ENCODE peak calls at places on chromosomes 7 and 10, in five cellular contexts. S, G, Y, T and D are unnamed samples.
A peak's percentile ranks its signal among the peaks of the same experiment; 100 is the strongest.

GRCh38 chr10:131381576-131381975 is 70.1 kb upstream of the TCERG1L start:
- DNase-seq in S (no peak), G (no peak), Y (no peak), T (no peak), D (no peak)

GRCh38 chr7:78019457-78020130 is 221.0 kb downstream of the PHTF2 start:
- DNase-seq in S (peak; percentile 73), G (peak; percentile 95), Y (peak; percentile 65), T (peak; percentile 90), D (peak; percentile 85)

GRCh38 chr10:13453896-13454295 is 74.9 kb downstream of the BEND7 start:
- DNase-seq in S (no peak), G (no peak), Y (no peak), T (no peak), D (peak; percentile 49)

GRCh38 chr7:128155100-128155763 is 85.8 kb upstream of the LEP start:
- DNase-seq in S (no peak), G (no peak), Y (no peak), T (no peak), D (no peak)

GRCh38 chr7:18874875-18875274 is 242.6 kb downstream of the TWIST1 start:
- DNase-seq in S (no peak), G (no peak), Y (peak; percentile 35), T (no peak), D (no peak)

GRCh38 chr7:18829518-18830252 is 287.8 kb downstream of the TWIST1 start:
- DNase-seq in S (no peak), G (no peak), Y (peak; percentile 86), T (no peak), D (no peak)

GRCh38 chr10:96833220-96834001 is 1.3 kb downstream of the LCOR start:
- DNase-seq in S (peak; percentile 13), G (no peak), Y (no peak), T (peak; percentile 21), D (peak; percentile 42)

GRCh38 chr7:158074896-158075632 is 512.6 kb downstream of the PTPRN2 start:
- DNase-seq in S (no peak), G (peak; percentile 55), Y (no peak), T (no peak), D (no peak)

GRCh38 chr7:138186951-138187351 is 110.7 kb downstream of the AKR1D1 start:
- DNase-seq in S (no peak), G (no peak), Y (no peak), T (no peak), D (no peak)

GRCh38 chr10:120570418-120570817 is 113.4 kb downstream of the PLPP4 start:
- DNase-seq in S (no peak), G (no peak), Y (no peak), T (no peak), D (no peak)

GRCh38 chr10:79436066-79436849 is 9.2 kb downstream of the ZCCHC24 start:
- DNase-seq in S (no peak), G (peak; percentile 53), Y (no peak), T (no peak), D (peak; percentile 18)

GRCh38 chr7:4227105-4228010 is 454.7 kb upstream of the FOXK1 start:
- DNase-seq in S (no peak), G (peak; percentile 41), Y (no peak), T (no peak), D (no peak)

GRCh38 chr10:117249493-117250093 is 8.7 kb downstream of the SLC18A2 start:
- DNase-seq in S (no peak), G (no peak), Y (no peak), T (no peak), D (no peak)

GRCh38 chr7:28984631-28985030 is 26.5 kb upstream of the TRIL start:
- DNase-seq in S (no peak), G (no peak), Y (peak; percentile 90), T (no peak), D (no peak)

GRCh38 chr7:68760556-68760955 is 837.7 kb upstream of the AUTS2 start:
- DNase-seq in S (no peak), G (no peak), Y (peak; percentile 5), T (no peak), D (no peak)

GRCh38 chr10:22478555-22479334 is 133.4 kb downstream of the SPAG6 start:
- DNase-seq in S (no peak), G (no peak), Y (no peak), T (no peak), D (no peak)

GRCh38 chr10:24519950-24520349 is 203.7 kb downstream of the ARHGAP21 start:
- DNase-seq in S (no peak), G (no peak), Y (no peak), T (no peak), D (peak; percentile 49)

GRCh38 chr10:132535065-132535651 is 2.4 kb upstream of the INPP5A start:
- DNase-seq in S (no peak), G (no peak), Y (no peak), T (peak; percentile 12), D (no peak)

GRCh38 chr7:49783446-49783845 is 10.0 kb downstream of the VWC2 start:
- DNase-seq in S (no peak), G (no peak), Y (no peak), T (no peak), D (no peak)

GRCh38 chr10:110725809-110726641 is 81.9 kb downstream of the RBM20 start:
- DNase-seq in S (no peak), G (no peak), Y (peak; percentile 32), T (no peak), D (no peak)

GRCh38 chr7:128402346-128402745 is 7.4 kb downstream of the IMPDH1 start:
- DNase-seq in S (no peak), G (no peak), Y (no peak), T (no peak), D (no peak)

GRCh38 chr10:46006219-46006618 is 24.2 kb downstream of the NCOA4 start:
- DNase-seq in S (no peak), G (no peak), Y (peak; percentile 82), T (no peak), D (no peak)

GRCh38 chr7:23347682-23348180 is 48.6 kb downstream of the MALSU1 start:
- DNase-seq in S (no peak), G (no peak), Y (peak; percentile 88), T (no peak), D (peak; percentile 38)

GRCh38 chr7:41774966-41775365 is 72.1 kb upstream of the INHBA start:
- DNase-seq in S (no peak), G (no peak), Y (no peak), T (no peak), D (no peak)

GRCh38 chr7:41769162-41769561 is 66.3 kb upstream of the INHBA start:
- DNase-seq in S (no peak), G (no peak), Y (no peak), T (no peak), D (no peak)

GRCh38 chr7:41771717-41772116 is 68.8 kb upstream of the INHBA start:
- DNase-seq in S (no peak), G (no peak), Y (no peak), T (no peak), D (no peak)
- TF ChIP-seq CTCF in S (no peak), G (no peak), Y (no peak), T (no peak), D (no peak)

GRCh38 chr10:15262036-15262713 is 93.7 kb upstream of the NMT2 start:
- DNase-seq in S (no peak), G (no peak), Y (peak; percentile 42), T (peak; percentile 26), D (no peak)

GRCh38 chr10:15255961-15256360 is 87.5 kb upstream of the NMT2 start:
- DNase-seq in S (no peak), G (no peak), Y (no peak), T (no peak), D (no peak)

GRCh38 chr10:15254808-15255655 is 86.5 kb upstream of the NMT2 start:
- DNase-seq in S (peak; percentile 15), G (no peak), Y (no peak), T (peak; percentile 51), D (peak; percentile 62)

GRCh38 chr10:15258255-15258654 is 89.8 kb upstream of the NMT2 start:
- DNase-seq in S (no peak), G (no peak), Y (no peak), T (no peak), D (no peak)

GRCh38 chr10:15259136-15259535 is 90.6 kb upstream of the NMT2 start:
- DNase-seq in S (no peak), G (no peak), Y (no peak), T (no peak), D (no peak)
- TF ChIP-seq CTCF in S (no peak), G (no peak), Y (no peak), T (no peak), D (no peak)

GRCh38 chr7:142927085-142927745 is 6.3 kb downstream of the TRPV5 start:
- DNase-seq in S (no peak), G (no peak), Y (no peak), T (no peak), D (no peak)

GRCh38 chr7:142930126-142930730 is 3.3 kb downstream of the TRPV5 start:
- DNase-seq in S (no peak), G (no peak), Y (no peak), T (no peak), D (no peak)

GRCh38 chr7:142927949-142928348 is 5.6 kb downstream of the TRPV5 start:
- DNase-seq in S (no peak), G (no peak), Y (no peak), T (no peak), D (no peak)

GRCh38 chr7:142919656-142920055 is 13.9 kb downstream of the TRPV5 start:
- DNase-seq in S (no peak), G (no peak), Y (no peak), T (no peak), D (no peak)

GRCh38 chr7:142925413-142925812 is 8.1 kb downstream of the TRPV5 start:
- DNase-seq in S (no peak), G (no peak), Y (no peak), T (no peak), D (no peak)
- TF ChIP-seq CTCF in S (no peak), G (no peak), Y (no peak), T (no peak), D (no peak)

GRCh38 chr7:44215531-44215930 is 14.8 kb downstream of the YKT6 start:
- DNase-seq in S (no peak), G (peak; percentile 56), Y (no peak), T (no peak), D (no peak)

GRCh38 chr7:44212581-44213184 is 11.9 kb downstream of the YKT6 start:
- DNase-seq in S (no peak), G (peak; percentile 28), Y (no peak), T (no peak), D (no peak)

GRCh38 chr7:44216019-44216418 is 15.2 kb downstream of the YKT6 start:
- DNase-seq in S (peak; percentile 3), G (peak; percentile 43), Y (no peak), T (no peak), D (no peak)

GRCh38 chr7:44213206-44213871 is 12.6 kb downstream of the YKT6 start:
- DNase-seq in S (no peak), G (peak; percentile 49), Y (no peak), T (no peak), D (no peak)

DNA sequence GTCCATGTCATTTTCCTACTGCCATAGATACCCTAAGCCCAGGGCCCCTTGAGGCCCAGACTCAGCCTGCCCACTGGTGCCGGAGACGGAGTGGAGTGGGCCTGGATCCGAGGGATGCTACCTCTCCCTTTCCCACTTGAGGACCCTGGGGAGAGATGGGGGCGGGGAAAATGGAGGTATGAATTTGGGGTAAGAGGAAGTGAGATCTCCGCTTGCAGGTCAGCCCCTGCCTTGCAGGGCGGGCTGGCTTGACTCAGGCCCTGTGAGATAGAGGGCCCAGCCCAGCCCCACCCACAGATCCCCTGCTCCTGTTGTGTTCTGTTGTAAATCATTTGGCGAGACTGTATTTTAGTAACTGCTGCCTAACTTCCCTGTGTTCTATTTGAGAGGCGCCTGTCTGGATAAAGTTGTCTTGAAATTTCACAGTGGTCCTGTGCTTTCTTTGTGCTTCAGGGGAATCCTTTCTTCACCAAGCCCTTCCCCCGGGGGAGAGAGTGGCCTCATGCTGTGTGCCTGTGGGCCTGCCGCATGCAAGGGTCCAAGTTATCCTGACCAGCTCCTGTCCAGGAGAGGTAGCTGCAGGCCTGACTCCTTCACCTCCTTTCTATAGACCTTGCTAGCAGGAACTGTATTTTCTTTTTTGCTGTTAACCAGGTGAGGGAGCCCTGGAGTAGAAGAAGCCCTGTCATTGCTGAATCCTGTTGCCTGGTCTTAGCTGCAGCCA is 13.3 kb downstream of the YKT6 start:
- DNase-seq in S (peak; percentile 46), G (peak; percentile 40), Y (peak; percentile 52), T (no peak), D (peak; percentile 77)
- TF ChIP-seq CTCF in S (no peak), G (no peak), Y (peak; percentile 46), T (peak; percentile 22), D (peak; percentile 11)